ENCODE peak calls at places on chromosomes 16 and 17, in six cellular contexts. R, U, I, A, H and V are unnamed samples.

GRCh38 chr16:59878479-59878878 is 1144.4 kb upstream of the GOT2 start:
- DNase-seq in U (peak), A (peak), R (peak), H (no peak), I (no peak), V (no peak)

GRCh38 chr17:81607431-81607830 is 29.5 kb downstream of the NPLOC4 start:
- DNase-seq in I (no peak), R (peak), A (no peak), U (peak), H (no peak), V (no peak)

GRCh38 chr16:3938843-3939624 is 58.5 kb upstream of the CREBBP start:
- DNase-seq in R (peak), H (no peak), U (peak), A (no peak), I (peak), V (peak)

GRCh38 chr17:10197721-10198508 is 491 bp downstream of the GAS7 start:
- DNase-seq in I (peak), U (no peak), H (no peak), A (no peak), R (peak), V (peak)

GRCh38 chr16:50248845-50249244 is 17.5 kb upstream of the ADCY7 start:
- DNase-seq in R (no peak), I (no peak), A (no peak), H (peak), U (no peak), V (no peak)

GRCh38 chr16:62256406-62256805 is 220.2 kb upstream of the CDH8 start:
- DNase-seq in R (no peak), A (no peak), H (no peak), U (no peak), I (no peak), V (no peak)

GRCh38 chr16:89924298-89924924 is 1.3 kb downstream of the TUBB3 start:
- DNase-seq in A (no peak), I (no peak), R (peak), U (peak), H (no peak), V (no peak)

GRCh38 chr17:37847811-37848331 is 76.3 kb upstream of the TBC1D3K start:
- DNase-seq in U (no peak), A (no peak), R (no peak), H (no peak), I (no peak), V (no peak)

GRCh38 chr17:17669081-17669850 is 12.0 kb upstream of the RAI1 start:
- DNase-seq in I (no peak), R (no peak), H (no peak), U (peak), A (no peak), V (no peak)

GRCh38 chr16:24745791-24746190 is 16.3 kb downstream of the TNRC6A start:
- DNase-seq in U (no peak), R (no peak), A (no peak), I (no peak), H (no peak), V (no peak)

GRCh38 chr17:4968166-4968915 is 724 bp upstream of the SPAG7 start:
- DNase-seq in I (no peak), R (no peak), U (no peak), H (no peak), A (no peak), V (peak)

GRCh38 chr16:10992797-10993196 is 48.4 kb downstream of the CLEC16A start:
- DNase-seq in U (peak), H (no peak), A (no peak), R (peak), I (no peak), V (no peak)

GRCh38 chr17:82823004-82823403 is 16.8 kb downstream of the ZNF750 start:
- DNase-seq in U (no peak), I (no peak), H (no peak), R (no peak), A (no peak), V (no peak)

GRCh38 chr17:78337244-78338109 is 22.4 kb downstream of the SOCS3 start:
- DNase-seq in A (no peak), U (peak), R (peak), I (no peak), H (no peak), V (no peak)

GRCh38 chr17:45287526-45288264 is 25.8 kb upstream of the SPATA32 start:
- DNase-seq in H (no peak), R (peak), U (no peak), I (no peak), A (no peak), V (no peak)

GRCh38 chr17:43917348-43918025 is 10.2 kb upstream of the MPP2 start:
- DNase-seq in U (no peak), I (peak), H (no peak), A (no peak), R (peak), V (peak)

GRCh38 chr17:17565471-17566365 is 25.8 kb downstream of the PEMT start:
- DNase-seq in R (peak), I (no peak), A (no peak), H (no peak), U (no peak), V (no peak)

GRCh38 chr16:4495766-4496165 is 19.6 kb downstream of the HMOX2 start:
- DNase-seq in R (no peak), A (no peak), I (no peak), H (no peak), U (no peak), V (no peak)

GRCh38 chr17:61672140-61672539 is 81.1 kb upstream of the NACA2 start:
- DNase-seq in U (no peak), H (no peak), I (no peak), R (no peak), A (no peak), V (no peak)

GRCh38 chr16:53893731-53894435 is 189.9 kb downstream of the FTO start:
- DNase-seq in I (no peak), U (peak), H (peak), R (peak), A (peak), V (no peak)

GRCh38 chr16:1491327-1491726 is 1.8 kb upstream of the TELO2 start:
- DNase-seq in A (no peak), U (no peak), R (no peak), I (no peak), H (no peak), V (no peak)

GRCh38 chr16:50615891-50616290 is 65.2 kb downstream of the SNX20 start:
- DNase-seq in R (no peak), I (no peak), U (peak), A (no peak), H (no peak), V (no peak)

GRCh38 chr16:53982631-53983042 is 278.7 kb downstream of the FTO start:
- DNase-seq in R (no peak), H (no peak), A (no peak), I (no peak), U (no peak), V (no peak)

GRCh38 chr17:491086-492014 is 138.7 kb upstream of the RPH3AL start:
- DNase-seq in H (peak), A (no peak), I (peak), U (peak), R (peak), V (peak)

GRCh38 chr17:75406222-75406615 is 741 bp upstream of the GRB2 start:
- DNase-seq in I (no peak), H (no peak), A (no peak), R (peak), U (no peak), V (no peak)

GRCh38 chr17:50620848-50621247 is 13.8 kb upstream of the ABCC3 start:
- DNase-seq in A (no peak), H (no peak), R (no peak), I (no peak), U (no peak), V (no peak)

GRCh38 chr17:50273654-50274040 is 619 bp upstream of the TMEM92 start:
- DNase-seq in I (no peak), R (no peak), U (no peak), A (no peak), H (no peak), V (peak)

GRCh38 chr16:67486805-67487204 is 3.5 kb upstream of the AGRP start:
- DNase-seq in I (no peak), R (peak), U (no peak), A (no peak), H (no peak), V (no peak)

GRCh38 chr17:1036171-1036844 is 39.4 kb downstream of the TIMM22 start:
- DNase-seq in I (no peak), U (no peak), A (no peak), H (no peak), R (no peak), V (no peak)

GRCh38 chr16:27318399-27319256 is 4.9 kb downstream of the IL4R start:
- DNase-seq in A (no peak), U (no peak), R (peak), H (peak), I (peak), V (peak)

GRCh38 chr17:45364531-45365390 is 47.9 kb upstream of the MAP3K14 start:
- DNase-seq in I (no peak), R (no peak), A (no peak), U (no peak), H (no peak), V (peak)

GRCh38 chr16:50270510-50271147 is 4.3 kb downstream of the ADCY7 start:
- DNase-seq in R (no peak), A (no peak), H (no peak), I (no peak), U (no peak), V (peak)

GRCh38 chr17:42578282-42578869 is 847 bp upstream of the PSMC3IP start:
- DNase-seq in H (peak), U (peak), A (peak), I (peak), R (peak), V (peak)

GRCh38 chr16:61968242-61968978 is 67.8 kb downstream of the CDH8 start:
- DNase-seq in I (no peak), U (no peak), R (no peak), H (no peak), A (no peak), V (no peak)

GRCh38 chr17:37650419-37651003 is 7.3 kb upstream of the DDX52 start:
- DNase-seq in A (no peak), I (no peak), U (no peak), R (peak), H (no peak), V (no peak)

GRCh38 chr16:89315791-89316581 is 98.5 kb downstream of the ZNF778 start:
- DNase-seq in A (peak), I (peak), H (no peak), R (peak), U (peak), V (no peak)

GRCh38 chr17:37706446-37706845 is 38.4 kb downstream of the HNF1B start:
- DNase-seq in R (no peak), H (no peak), U (no peak), A (no peak), I (no peak), V (no peak)

GRCh38 chr17:41975099-41976083 is 8.8 kb downstream of the CNP start:
- DNase-seq in U (peak), H (no peak), I (no peak), A (no peak), R (peak), V (no peak)

GRCh38 chr16:83781-84615 is 6.0 kb downstream of the MPG start:
- DNase-seq in R (peak), U (peak), H (no peak), A (no peak), I (no peak), V (no peak)

DNA sequence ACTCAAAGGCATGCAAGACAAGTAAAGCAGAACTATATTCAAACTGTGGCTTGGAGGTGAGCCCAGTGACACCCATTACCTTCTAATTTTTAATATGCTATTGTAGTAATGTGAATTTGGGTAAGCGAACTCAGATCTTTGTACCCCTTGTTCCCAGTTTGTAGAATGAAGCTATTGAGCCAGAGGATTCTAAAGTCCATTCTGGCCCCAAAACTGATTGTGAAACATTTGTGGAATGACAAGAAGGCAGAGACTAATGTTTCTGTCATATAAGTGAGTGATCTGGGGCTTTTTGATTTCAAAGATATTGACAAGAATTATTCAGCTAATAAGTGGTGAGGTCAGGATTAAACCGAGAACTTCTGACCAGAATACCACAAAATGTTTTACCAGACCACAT is 283.8 kb upstream of the CA10 start:
- DNase-seq in A (no peak), R (no peak), H (no peak), I (no peak), U (no peak), V (no peak)
- TF ChIP-seq CTCF in A (no peak), R (no peak), H (no peak), I (no peak), U (no peak), V (no peak)

GRCh38 chr16:57299719-57300386 is 15.4 kb upstream of the PLLP start:
- DNase-seq in H (peak), U (peak), I (peak), A (peak), R (peak), V (peak)
- TF ChIP-seq CTCF in H (peak), U (peak), I (peak), A (no peak), R (no peak), V (peak)

GRCh38 chr17:48505788-48506187 is 25.0 kb downstream of the HOXB1 start:
- DNase-seq in R (peak), A (peak), U (peak), I (no peak), H (peak), V (no peak)

GRCh38 chr17:48504953-48505352 is 25.9 kb downstream of the HOXB1 start:
- DNase-seq in A (no peak), I (no peak), R (no peak), H (no peak), U (no peak), V (no peak)

GRCh38 chr17:48503747-48504146 is 27.1 kb downstream of the HOXB1 start:
- DNase-seq in A (no peak), U (no peak), H (no peak), R (no peak), I (no peak), V (no peak)

GRCh38 chr17:48502901-48503300 is 27.9 kb downstream of the HOXB1 start:
- DNase-seq in A (no peak), U (no peak), R (no peak), I (no peak), H (no peak), V (no peak)

GRCh38 chr17:48506246-48506645 is 24.6 kb downstream of the HOXB1 start:
- DNase-seq in A (no peak), I (no peak), H (no peak), R (no peak), U (no peak), V (no peak)
- TF ChIP-seq CTCF in A (no peak), I (no peak), H (no peak), R (no peak), U (no peak), V (no peak)

GRCh38 chr17:39194985-39195524 is 2.4 kb downstream of the CACNB1 start:
- DNase-seq in H (no peak), R (no peak), I (no peak), U (no peak), A (no peak), V (no peak)

GRCh38 chr17:39195568-39196160 is 1.8 kb downstream of the CACNB1 start:
- DNase-seq in I (no peak), A (no peak), H (no peak), R (no peak), U (peak), V (peak)

GRCh38 chr17:39192901-39193300 is 4.6 kb downstream of the CACNB1 start:
- DNase-seq in A (no peak), H (no peak), R (no peak), I (no peak), U (no peak), V (no peak)

GRCh38 chr17:39193346-39193745 is 4.1 kb downstream of the CACNB1 start:
- DNase-seq in A (no peak), U (no peak), I (no peak), R (no peak), H (no peak), V (no peak)

DNA sequence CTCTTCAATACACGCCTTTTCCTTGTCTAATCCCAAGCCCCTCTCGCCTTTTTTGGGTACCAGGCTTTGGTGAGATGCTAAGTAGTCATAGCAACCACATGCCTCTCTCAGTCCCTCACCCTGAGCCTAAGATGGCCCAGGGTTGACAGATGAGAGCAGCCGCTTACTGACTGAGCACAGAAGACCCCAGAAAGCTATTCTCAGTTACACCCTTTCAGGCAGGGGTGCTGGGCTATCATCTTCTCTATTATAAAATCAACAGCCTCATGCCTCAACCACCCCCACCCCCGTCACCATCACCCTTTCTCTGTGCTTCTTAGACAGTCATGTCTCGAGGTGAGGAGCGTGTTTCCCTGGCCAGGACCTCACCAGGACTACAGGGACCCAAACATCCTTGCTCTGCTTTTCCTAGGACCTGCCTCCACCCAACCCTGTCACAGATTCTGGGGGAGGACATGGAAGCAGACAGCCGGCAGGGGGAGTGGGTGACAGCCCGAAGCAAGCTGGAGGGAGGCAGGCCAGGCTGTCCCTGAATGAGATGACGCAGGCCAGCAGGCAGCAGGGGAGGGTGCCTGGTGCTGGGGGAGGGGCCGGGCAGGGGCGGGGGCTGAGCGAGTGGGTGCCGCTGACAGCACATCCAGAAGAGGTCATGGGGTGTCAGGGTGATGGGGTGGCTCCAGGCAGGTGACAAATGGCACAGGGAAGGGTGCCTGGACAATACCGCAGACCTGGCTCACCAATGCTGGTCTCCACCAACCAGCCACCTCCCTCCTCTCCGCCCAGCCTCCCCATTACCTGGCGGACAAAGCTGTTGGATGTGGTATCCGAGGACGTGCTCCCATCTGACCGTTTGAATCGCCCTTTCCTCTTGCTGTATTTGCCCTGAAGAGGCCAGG is 3.1 kb downstream of the CACNB1 start:
- DNase-seq in A (no peak), I (peak), U (peak), H (no peak), R (peak), V (peak)
- TF ChIP-seq CTCF in A (peak), I (peak), U (peak), H (no peak), R (peak), V (no peak)

DNA sequence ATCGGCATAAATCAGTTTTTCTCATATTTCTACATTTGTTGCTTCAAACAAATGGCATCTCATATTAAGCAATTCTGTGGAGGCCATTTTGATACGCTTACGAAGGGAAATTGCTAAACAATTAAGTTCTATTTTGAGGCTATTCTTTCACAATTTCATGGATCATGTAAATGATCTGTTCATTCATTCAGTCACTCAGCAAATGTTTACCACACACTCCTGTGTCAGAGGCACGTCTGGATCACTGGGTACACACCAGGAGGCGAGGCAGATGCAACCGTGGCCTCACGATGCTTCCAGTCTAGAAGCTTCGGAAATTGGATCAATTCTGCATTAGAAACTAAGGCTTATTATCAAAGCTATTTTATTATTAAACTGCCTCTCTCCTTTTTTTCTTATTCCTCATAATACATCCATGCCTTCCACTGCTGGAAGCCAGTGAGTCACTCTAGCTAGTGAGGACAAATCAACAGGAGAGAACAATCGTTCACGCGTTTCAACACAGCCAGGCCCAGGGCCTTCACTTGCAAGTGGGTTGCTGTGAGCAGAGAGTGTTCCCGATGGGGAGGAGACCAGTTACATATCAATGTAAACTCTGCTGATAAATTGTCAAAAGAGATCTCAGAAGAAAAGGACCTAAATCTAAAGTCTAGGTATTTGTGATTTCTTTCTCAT is 11.3 kb upstream of the SLC39A11 start:
- DNase-seq in R (no peak), A (no peak), H (no peak), I (no peak), U (no peak), V (no peak)
- TF ChIP-seq CTCF in R (no peak), A (no peak), H (no peak), I (no peak), U (no peak), V (no peak)

GRCh38 chr17:57833597-57833939 is 16.3 kb downstream of the MRPS23 start:
- DNase-seq in R (no peak), U (no peak), I (no peak), H (no peak), A (no peak), V (no peak)
- TF ChIP-seq CTCF in R (no peak), U (no peak), I (peak), H (peak), A (no peak), V (peak)

GRCh38 chr17:32769846-32770245 is 107.1 kb downstream of the MYO1D start:
- DNase-seq in I (no peak), H (no peak), R (no peak), A (no peak), U (no peak), V (no peak)
- TF ChIP-seq CTCF in I (no peak), H (peak), R (no peak), A (no peak), U (no peak), V (peak)

GRCh38 chr17:76501018-76501826 is at the start of gene RHBDF2:
- DNase-seq in A (no peak), U (peak), R (peak), H (peak), I (peak), V (peak)

GRCh38 chr17:76501827-76502307 is 644 bp upstream of the RHBDF2 start:
- DNase-seq in R (no peak), H (no peak), U (no peak), I (no peak), A (no peak), V (no peak)

GRCh38 chr17:76502326-76503211 is 1.3 kb upstream of the RHBDF2 start:
- DNase-seq in U (no peak), I (no peak), A (no peak), R (no peak), H (no peak), V (no peak)

GRCh38 chr17:76506408-76507328 is 5.4 kb upstream of the RHBDF2 start:
- DNase-seq in R (peak), I (peak), H (peak), U (no peak), A (no peak), V (peak)

GRCh38 chr17:76504117-76504516 is 2.9 kb upstream of the RHBDF2 start:
- DNase-seq in A (no peak), R (peak), H (no peak), U (no peak), I (no peak), V (no peak)
- TF ChIP-seq CTCF in A (peak), R (peak), H (no peak), U (no peak), I (no peak), V (no peak)